ENCODE peak calls at places on chromosomes 3 and 15, in ten cellular contexts. V is adrenal gland; K is heart right ventricle; D is CD4-positive, alpha-beta memory T cell; A is small intestine; S is psoas muscle; G is HCT116; M is SJSA1; I is fibroblast of lung; F is GM12878. P is an unnamed sample. For H3K27me3, H3K4me1 and H3K9me3, the result is how much of the 10 kb centered on the place peaks cover.

GRCh38 chr3:3907023-3907422 is 107.8 kb downstream of the LRRN1 start:
- DNase-seq in D (no peak), S (no peak), M (no peak), A (no peak), I (no peak), K (no peak), G (no peak), V (no peak), F (no peak), P (no peak)

GRCh38 chr3:64505419-64505818 is 182.4 kb downstream of the ADAMTS9 start:
- DNase-seq in D (no peak), K (no peak), F (no peak), S (no peak), G (no peak), M (no peak), V (no peak), A (no peak), I (no peak), P (no peak)

GRCh38 chr3:129235310-129235917 is 14.0 kb upstream of the COPG1 start:
- DNase-seq in D (no peak), A (peak), G (no peak), K (no peak), F (no peak), M (no peak), V (no peak), I (no peak), S (no peak), P (no peak)

GRCh38 chr15:80514071-80514780 is 110.0 kb downstream of the ARNT2 start:
- DNase-seq in S (no peak), D (no peak), F (no peak), V (no peak), I (peak), G (no peak), K (no peak), A (no peak), M (no peak), P (no peak)

GRCh38 chr15:77024273-77025065 is 29.5 kb downstream of the PSTPIP1 start:
- DNase-seq in D (peak), F (no peak), V (peak), S (peak), G (no peak), I (peak), K (peak), M (peak), A (peak), P (peak)

GRCh38 chr3:135970500-135971116 is 5.1 kb downstream of the PPP2R3A start:
- DNase-seq in S (no peak), F (no peak), A (no peak), D (no peak), V (no peak), K (no peak), I (no peak), G (no peak), M (no peak), P (no peak)

GRCh38 chr3:136632625-136633081 is 119.5 kb downstream of the STAG1 start:
- DNase-seq in M (no peak), F (no peak), A (no peak), S (no peak), D (no peak), I (no peak), K (no peak), G (no peak), V (no peak), P (no peak)

GRCh38 chr3:10387881-10388621 is 67.1 kb upstream of the SEC13 start:
- DNase-seq in F (no peak), M (no peak), I (peak), A (no peak), G (no peak), V (no peak), D (no peak), K (no peak), S (peak), P (no peak)

GRCh38 chr15:34217587-34218225 is 7.1 kb upstream of the EMC4 start:
- DNase-seq in V (no peak), S (no peak), D (no peak), G (no peak), M (no peak), F (no peak), I (no peak), K (no peak), A (no peak), P (no peak)

GRCh38 chr3:187567741-187568140 is 102.5 kb downstream of the SST start:
- DNase-seq in V (no peak), D (no peak), G (no peak), A (no peak), M (no peak), I (no peak), F (no peak), S (no peak), K (no peak), P (no peak)

GRCh38 chr3:156987946-156988345 is 161.8 kb downstream of the LEKR1 start:
- DNase-seq in V (no peak), M (no peak), A (no peak), F (no peak), S (no peak), I (no peak), K (no peak), D (no peak), G (no peak), P (no peak)

GRCh38 chr3:178856804-178857203 is 214.8 kb downstream of the ZMAT3 start:
- DNase-seq in S (no peak), V (no peak), K (no peak), I (no peak), F (no peak), A (no peak), D (no peak), M (no peak), G (no peak), P (no peak)

GRCh38 chr3:30042274-30042859 is 564.0 kb upstream of the TGFBR2 start:
- DNase-seq in V (peak), F (peak), S (peak), G (peak), K (peak), A (peak), D (peak), M (peak), I (peak), P (peak)

DNA sequence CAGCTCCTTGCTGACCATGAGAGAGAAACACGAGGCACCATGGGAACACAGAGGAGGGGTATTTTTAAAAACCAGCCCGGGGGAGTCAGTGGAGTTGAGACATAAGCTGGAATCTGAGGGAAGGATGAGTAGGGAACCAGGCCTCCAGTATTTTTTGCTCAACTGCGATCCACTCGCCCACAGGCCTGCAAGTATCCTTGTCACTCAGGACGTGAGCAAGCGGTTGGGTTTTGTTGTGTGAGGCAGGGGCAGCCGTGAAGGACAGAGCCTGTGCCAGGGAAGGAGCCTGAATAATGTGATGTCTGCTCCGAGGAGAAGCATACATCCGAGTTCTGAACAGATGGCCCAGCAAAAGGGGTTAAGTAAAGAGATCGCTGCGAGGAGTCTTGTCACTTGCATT is 20.3 kb upstream of the NTRK3 start:
- DNase-seq in M (no peak), S (no peak), G (no peak), K (no peak), D (no peak), I (no peak), A (no peak), V (no peak), F (no peak), P (no peak)
- H3K27me3 ChIP-seq in M (under half), S (under half), G (under half), K (under half), D (under half), I (under half), A (under half), V (under half), F (under half), P (half or more)

GRCh38 chr3:39181408-39182335 is 10.7 kb downstream of the XIRP1 start:
- DNase-seq in K (no peak), M (no peak), F (no peak), V (no peak), A (no peak), S (no peak), D (no peak), I (no peak), G (no peak), P (no peak)
- H3K4me1 ChIP-seq in K (under half), M (under half), F (under half), V (under half), A (under half), S (under half), D (under half), I (under half), G (under half), P (under half)

DNA sequence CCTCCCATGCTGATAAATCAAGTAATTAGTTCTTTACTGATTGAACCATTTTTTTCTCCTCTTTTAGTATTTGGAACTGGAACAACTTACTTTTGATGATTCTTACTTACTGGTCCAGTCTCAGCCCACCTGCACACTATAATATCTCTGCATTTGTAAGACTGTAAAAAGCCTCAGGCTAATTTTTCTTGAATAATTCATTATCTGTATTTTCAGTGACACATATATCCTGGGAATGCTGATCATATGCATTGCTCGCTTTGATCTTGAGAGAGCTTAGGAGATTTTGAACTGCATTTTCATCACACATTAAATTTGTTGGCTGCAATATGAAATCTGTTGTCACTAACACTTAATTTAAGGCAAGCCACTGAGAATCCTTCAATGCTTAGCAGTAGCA is 760.6 kb downstream of the EDEM1 start:
- DNase-seq in S (no peak), I (no peak), K (no peak), D (no peak), A (no peak), V (no peak), G (no peak), M (no peak), F (no peak), P (no peak)
- H3K9me3 ChIP-seq in S (under half), I (under half), K (under half), D (under half), A (under half), V (under half), G (under half), M (under half), F (under half), P (under half)

GRCh38 chr15:93190238-93190637 is 101.2 kb upstream of the RGMA start:
- DNase-seq in I (no peak), D (no peak), S (no peak), M (no peak), V (no peak), A (no peak), G (no peak), F (no peak), K (no peak), P (no peak)

GRCh38 chr15:93189562-93189961 is 100.6 kb upstream of the RGMA start:
- DNase-seq in S (no peak), A (no peak), F (no peak), M (no peak), I (no peak), K (no peak), D (no peak), V (no peak), G (no peak), P (peak)
- H3K27me3 ChIP-seq in S (under half), A (under half), F (under half), M (under half), I (under half), K (under half), D (under half), V (under half), G (under half), P (under half)

GRCh38 chr15:93291380-93291779 is 202.4 kb upstream of the RGMA start:
- DNase-seq in K (no peak), V (no peak), A (no peak), F (no peak), G (no peak), M (peak), S (no peak), I (no peak), D (no peak), P (no peak)
- H3K4me1 ChIP-seq in K (under half), V (under half), A (under half), F (under half), G (under half), M (under half), S (under half), I (under half), D (under half), P (under half)

P was measured in endodermal cell.